ENCODE peak calls at places on chromosomes 12 and 14, in five cellular contexts. One of them, this sample, is unnamed.

GRCh38 chr14:36522972-36523685 is 3.1 kb upstream of the NKX2-1 start:
- DNase-seq in AG04450: no peak
- DNase-seq in uterus: no peak
- DNase-seq in CD8-positive, alpha-beta T cell: no peak
- DNase-seq in prostate gland: no peak
- DNase-seq in this sample: no peak

GRCh38 chr12:70045036-70045435 is 198.2 kb upstream of the CNOT2 start:
- DNase-seq in prostate gland: no peak
- DNase-seq in uterus: no peak
- DNase-seq in CD8-positive, alpha-beta T cell: no peak
- DNase-seq in AG04450: no peak
- DNase-seq in this sample: no peak

GRCh38 chr14:33542338-33543290 is 408.3 kb downstream of the EGLN3 start:
- DNase-seq in AG04450: no peak
- DNase-seq in prostate gland: no peak
- DNase-seq in uterus: no peak
- DNase-seq in CD8-positive, alpha-beta T cell: no peak
- DNase-seq in this sample: no peak

GRCh38 chr14:22865424-22866215 is 5.9 kb upstream of the LRP10 start:
- DNase-seq in AG04450: no peak
- DNase-seq in uterus: no peak
- DNase-seq in prostate gland: no peak
- DNase-seq in CD8-positive, alpha-beta T cell: no peak
- DNase-seq in this sample: no peak

GRCh38 chr12:71439613-71440392 is at the start of gene LGR5:
- DNase-seq in CD8-positive, alpha-beta T cell: no peak
- DNase-seq in uterus: no peak
- DNase-seq in prostate gland: no peak
- DNase-seq in AG04450: no peak
- DNase-seq in this sample: peak

GRCh38 chr14:39034481-39035296 is 68.3 kb downstream of the SEC23A start:
- DNase-seq in prostate gland: no peak
- DNase-seq in AG04450: no peak
- DNase-seq in uterus: no peak
- DNase-seq in CD8-positive, alpha-beta T cell: no peak
- DNase-seq in this sample: peak

GRCh38 chr14:35715079-35715478 is 94.0 kb downstream of the RALGAPA1 start:
- DNase-seq in uterus: no peak
- DNase-seq in AG04450: no peak
- DNase-seq in prostate gland: no peak
- DNase-seq in CD8-positive, alpha-beta T cell: no peak
- DNase-seq in this sample: no peak

GRCh38 chr14:73237219-73237785 is at the start of gene PAPLN:
- DNase-seq in AG04450: no peak
- DNase-seq in prostate gland: no peak
- DNase-seq in CD8-positive, alpha-beta T cell: no peak
- DNase-seq in uterus: peak
- DNase-seq in this sample: no peak

GRCh38 chr12:62581288-62582064 is 114.8 kb downstream of the MON2 start:
- DNase-seq in AG04450: peak
- DNase-seq in CD8-positive, alpha-beta T cell: no peak
- DNase-seq in uterus: no peak
- DNase-seq in prostate gland: no peak
- DNase-seq in this sample: peak

GRCh38 chr12:109557200-109557599 is 16.1 kb downstream of the MMAB start:
- DNase-seq in AG04450: no peak
- DNase-seq in uterus: no peak
- DNase-seq in prostate gland: no peak
- DNase-seq in CD8-positive, alpha-beta T cell: no peak
- DNase-seq in this sample: no peak

GRCh38 chr12:52539821-52540173 is 13.1 kb downstream of the KRT71 start:
- DNase-seq in CD8-positive, alpha-beta T cell: no peak
- DNase-seq in AG04450: no peak
- DNase-seq in uterus: no peak
- DNase-seq in prostate gland: no peak
- DNase-seq in this sample: no peak

GRCh38 chr14:65373671-65374039 is 38.9 kb upstream of the FUT8 start:
- DNase-seq in AG04450: no peak
- DNase-seq in CD8-positive, alpha-beta T cell: no peak
- DNase-seq in prostate gland: peak
- DNase-seq in uterus: no peak
- DNase-seq in this sample: no peak

GRCh38 chr12:123063535-123063934 is 83.1 kb downstream of the ARL6IP4 start:
- DNase-seq in uterus: no peak
- DNase-seq in prostate gland: no peak
- DNase-seq in CD8-positive, alpha-beta T cell: no peak
- DNase-seq in AG04450: no peak
- DNase-seq in this sample: peak

GRCh38 chr12:124747426-124748161 is 116.1 kb downstream of the SCARB1 start:
- DNase-seq in uterus: peak
- DNase-seq in prostate gland: no peak
- DNase-seq in AG04450: no peak
- DNase-seq in CD8-positive, alpha-beta T cell: no peak
- DNase-seq in this sample: no peak

GRCh38 chr12:32106517-32107366 is at the start of gene BICD1:
- DNase-seq in uterus: peak
- DNase-seq in CD8-positive, alpha-beta T cell: peak
- DNase-seq in prostate gland: peak
- DNase-seq in AG04450: peak
- DNase-seq in this sample: peak

GRCh38 chr12:57006809-57007475 is 596 bp upstream of the ZBTB39 start:
- DNase-seq in CD8-positive, alpha-beta T cell: no peak
- DNase-seq in uterus: no peak
- DNase-seq in AG04450: no peak
- DNase-seq in prostate gland: no peak
- DNase-seq in this sample: no peak

GRCh38 chr12:26303418-26303817 is 108.0 kb downstream of the SSPN start:
- DNase-seq in AG04450: no peak
- DNase-seq in prostate gland: no peak
- DNase-seq in CD8-positive, alpha-beta T cell: no peak
- DNase-seq in uterus: no peak
- DNase-seq in this sample: no peak

GRCh38 chr14:105364100-105364708 is 34.1 kb upstream of the TEX22 start:
- DNase-seq in uterus: no peak
- DNase-seq in CD8-positive, alpha-beta T cell: peak
- DNase-seq in prostate gland: no peak
- DNase-seq in AG04450: peak
- DNase-seq in this sample: peak

GRCh38 chr14:79281244-79282199 is 929.8 kb downstream of the DIO2 start:
- DNase-seq in prostate gland: no peak
- DNase-seq in CD8-positive, alpha-beta T cell: no peak
- DNase-seq in uterus: no peak
- DNase-seq in AG04450: no peak
- DNase-seq in this sample: no peak
- H3K4me3 ChIP-seq in prostate gland: no peak
- H3K4me3 ChIP-seq in CD8-positive, alpha-beta T cell: no peak
- H3K4me3 ChIP-seq in uterus: peak
- H3K4me3 ChIP-seq in AG04450: peak
- H3K4me3 ChIP-seq in this sample: no peak

GRCh38 chr14:25942090-25942489 is 655.7 kb downstream of the NOVA1 start:
- DNase-seq in uterus: no peak
- DNase-seq in CD8-positive, alpha-beta T cell: no peak
- DNase-seq in prostate gland: no peak
- DNase-seq in AG04450: no peak
- DNase-seq in this sample: no peak
- TF ChIP-seq CTCF in uterus: no peak
- TF ChIP-seq CTCF in CD8-positive, alpha-beta T cell: no peak
- TF ChIP-seq CTCF in prostate gland: no peak
- TF ChIP-seq CTCF in AG04450: no peak
- TF ChIP-seq CTCF in this sample: no peak

DNA sequence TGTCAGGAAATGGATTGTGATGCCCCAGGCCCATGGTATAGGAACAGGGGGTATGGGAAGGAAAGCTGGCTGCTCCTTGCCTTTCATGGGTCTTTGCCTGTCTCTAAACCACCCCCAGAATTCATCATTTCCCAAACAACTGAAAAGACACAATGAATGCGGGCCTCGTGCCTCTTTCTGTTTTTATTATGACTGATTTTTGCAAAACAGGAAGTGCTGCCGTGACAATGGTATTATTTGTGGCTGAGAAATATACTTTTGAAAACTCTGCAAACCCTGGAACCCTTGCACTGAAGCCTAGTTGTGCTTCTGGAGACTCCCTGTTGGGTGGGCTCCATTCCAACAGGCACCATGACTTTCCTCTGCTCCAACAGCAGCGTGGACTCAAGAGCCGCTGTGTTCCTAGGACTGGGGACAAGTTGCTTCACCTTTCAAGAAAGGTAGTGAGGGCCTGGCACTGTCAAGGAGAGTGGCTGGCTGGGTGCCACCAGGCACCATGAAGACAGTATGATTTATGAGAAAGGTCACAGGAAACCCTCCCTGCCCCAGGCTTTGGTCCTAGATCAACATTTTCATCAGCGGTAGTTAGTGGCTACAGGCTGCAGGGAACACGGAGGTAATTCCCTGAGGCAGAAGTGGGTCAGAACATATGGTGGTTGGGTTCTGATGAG is 4.8 kb upstream of the DGLUCY start:
- DNase-seq in AG04450: no peak
- DNase-seq in uterus: peak
- DNase-seq in prostate gland: peak
- DNase-seq in CD8-positive, alpha-beta T cell: no peak
- DNase-seq in this sample: peak
- H3K27ac ChIP-seq in AG04450: no peak
- H3K27ac ChIP-seq in uterus: peak
- H3K27ac ChIP-seq in prostate gland: peak
- H3K27ac ChIP-seq in CD8-positive, alpha-beta T cell: no peak
- H3K27ac ChIP-seq in this sample: no peak

GRCh38 chr12:54882074-54882473 is 27.8 kb downstream of the MUCL1 start:
- DNase-seq in CD8-positive, alpha-beta T cell: no peak
- DNase-seq in AG04450: no peak
- DNase-seq in uterus: no peak
- DNase-seq in prostate gland: no peak
- DNase-seq in this sample: peak
- H3K4me3 ChIP-seq in CD8-positive, alpha-beta T cell: no peak
- H3K4me3 ChIP-seq in AG04450: no peak
- H3K4me3 ChIP-seq in uterus: no peak
- H3K4me3 ChIP-seq in prostate gland: no peak
- H3K4me3 ChIP-seq in this sample: no peak

DNA sequence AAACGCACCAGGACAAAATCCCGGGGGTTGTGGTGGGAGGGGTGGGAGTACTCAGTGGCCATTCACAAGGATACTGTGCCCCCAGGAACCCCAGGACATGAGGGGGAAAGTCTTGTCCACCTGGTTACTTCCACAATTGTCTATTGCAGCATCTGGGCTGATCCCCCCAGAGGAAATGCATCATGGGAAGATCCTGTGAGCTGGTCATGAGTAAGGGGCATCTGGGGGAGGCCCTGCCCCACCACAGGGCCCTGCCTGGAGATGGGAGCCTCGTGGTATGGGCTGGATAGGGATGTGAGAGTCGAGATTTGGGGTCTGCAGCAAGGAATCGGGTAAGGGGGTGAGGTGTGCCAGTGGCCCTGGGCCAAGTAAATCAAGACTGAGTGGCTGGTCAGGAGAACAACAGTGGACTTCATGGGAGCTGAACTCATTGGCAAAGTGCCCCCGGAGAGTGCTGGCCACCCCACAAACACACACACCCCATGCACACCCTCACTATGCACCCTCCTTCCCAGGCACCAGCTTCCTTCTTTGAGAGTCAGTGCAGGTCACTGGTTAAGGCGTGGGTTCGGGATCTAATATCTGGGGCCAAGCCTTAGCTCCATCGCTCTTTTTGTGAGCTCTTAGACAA is 3.0 kb upstream of the SERPINA1 start:
- DNase-seq in uterus: no peak
- DNase-seq in AG04450: no peak
- DNase-seq in prostate gland: no peak
- DNase-seq in CD8-positive, alpha-beta T cell: no peak
- DNase-seq in this sample: no peak
- TF ChIP-seq CTCF in uterus: no peak
- TF ChIP-seq CTCF in AG04450: no peak
- TF ChIP-seq CTCF in prostate gland: no peak
- TF ChIP-seq CTCF in CD8-positive, alpha-beta T cell: no peak
- TF ChIP-seq CTCF in this sample: no peak

DNA sequence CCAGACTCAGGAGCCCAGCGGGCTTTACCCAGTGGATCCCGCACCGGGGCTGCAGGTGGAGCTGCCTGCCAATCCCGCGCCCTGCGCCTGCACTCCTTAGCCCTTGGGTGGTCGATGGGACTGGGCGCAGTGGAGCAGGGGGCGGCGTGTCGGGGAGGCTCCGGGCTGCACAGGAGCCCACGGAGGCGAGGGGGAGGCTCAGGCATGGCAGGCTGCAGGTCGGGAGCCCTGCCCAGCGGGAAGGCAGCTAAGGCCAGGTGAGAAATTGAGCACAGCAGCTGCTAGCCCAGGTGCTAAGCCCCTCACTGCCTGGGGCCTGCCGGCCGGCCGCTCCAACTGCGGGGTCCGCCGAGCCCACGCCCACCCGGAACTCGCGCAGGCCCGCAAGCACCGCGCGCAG is 50.1 kb downstream of the RMST start:
- DNase-seq in prostate gland: no peak
- DNase-seq in CD8-positive, alpha-beta T cell: no peak
- DNase-seq in AG04450: no peak
- DNase-seq in uterus: no peak
- DNase-seq in this sample: no peak
- H3K27ac ChIP-seq in prostate gland: peak
- H3K27ac ChIP-seq in CD8-positive, alpha-beta T cell: no peak
- H3K27ac ChIP-seq in AG04450: no peak
- H3K27ac ChIP-seq in uterus: no peak
- H3K27ac ChIP-seq in this sample: no peak

GRCh38 chr12:89453579-89453978 is 71.0 kb downstream of the GALNT4 start:
- DNase-seq in prostate gland: no peak
- DNase-seq in CD8-positive, alpha-beta T cell: no peak
- DNase-seq in uterus: no peak
- DNase-seq in AG04450: peak
- DNase-seq in this sample: peak
- H3K4me3 ChIP-seq in prostate gland: no peak
- H3K4me3 ChIP-seq in CD8-positive, alpha-beta T cell: no peak
- H3K4me3 ChIP-seq in uterus: no peak
- H3K4me3 ChIP-seq in AG04450: no peak
- H3K4me3 ChIP-seq in this sample: no peak

GRCh38 chr14:103692871-103693270 is 22.4 kb downstream of the XRCC3 start:
- DNase-seq in AG04450: no peak
- DNase-seq in prostate gland: peak
- DNase-seq in uterus: peak
- DNase-seq in CD8-positive, alpha-beta T cell: no peak
- DNase-seq in this sample: no peak

GRCh38 chr14:103695331-103696026 is 19.8 kb downstream of the XRCC3 start:
- DNase-seq in CD8-positive, alpha-beta T cell: no peak
- DNase-seq in uterus: peak
- DNase-seq in AG04450: no peak
- DNase-seq in prostate gland: no peak
- DNase-seq in this sample: no peak

GRCh38 chr14:103696027-103696402 is 19.2 kb downstream of the XRCC3 start:
- DNase-seq in prostate gland: no peak
- DNase-seq in uterus: no peak
- DNase-seq in CD8-positive, alpha-beta T cell: no peak
- DNase-seq in AG04450: no peak
- DNase-seq in this sample: no peak

GRCh38 chr14:103693514-103693913 is 21.7 kb downstream of the XRCC3 start:
- DNase-seq in CD8-positive, alpha-beta T cell: no peak
- DNase-seq in uterus: peak
- DNase-seq in prostate gland: peak
- DNase-seq in AG04450: no peak
- DNase-seq in this sample: no peak

DNA sequence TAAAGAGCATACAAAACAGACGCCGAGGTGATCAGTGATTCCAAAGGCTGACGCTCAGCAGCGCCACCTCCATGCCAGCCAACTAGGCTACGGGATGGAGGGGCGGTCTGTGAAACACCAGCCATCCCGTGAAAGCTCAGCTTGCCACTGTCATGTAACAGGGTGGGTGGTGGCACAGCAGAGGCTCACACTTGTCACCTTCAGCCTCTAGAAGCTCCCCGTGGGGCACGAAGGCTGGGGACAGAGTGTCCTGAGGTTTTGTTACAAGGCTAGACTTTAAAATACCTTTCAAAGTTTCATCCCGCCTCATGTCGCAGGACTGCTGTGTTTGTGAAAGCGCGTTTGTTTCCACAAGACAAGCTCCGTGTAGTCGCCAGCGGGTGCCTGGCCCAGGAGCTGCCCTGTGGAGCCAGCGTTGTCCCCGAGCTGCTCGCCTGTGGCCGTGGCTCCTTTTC is 20.7 kb downstream of the XRCC3 start:
- DNase-seq in prostate gland: no peak
- DNase-seq in CD8-positive, alpha-beta T cell: no peak
- DNase-seq in uterus: peak
- DNase-seq in AG04450: no peak
- DNase-seq in this sample: no peak
- TF ChIP-seq CTCF in prostate gland: no peak
- TF ChIP-seq CTCF in CD8-positive, alpha-beta T cell: no peak
- TF ChIP-seq CTCF in uterus: no peak
- TF ChIP-seq CTCF in AG04450: no peak
- TF ChIP-seq CTCF in this sample: peak

This sample was measured in A673.